ENCODE peak calls at places on chromosomes 4 and X, in four cellular contexts. Q is activated CD4-positive, alpha-beta T cell treated with anti-CD3 and anti-CD28 coated beads, Interleukin-2, amount 50 U/mL, for 48 hours; H is dorsolateral prefrontal cortex; C is chondrocyte. Y is an unnamed sample.

GRCh38 chr4:48813984-48814383 is 16.9 kb upstream of the OCIAD1 start:
- DNase-seq in Q (no peak), H (no peak), C (no peak), Y (no peak)

GRCh38 chrX:41922694-41923171 is 621 bp downstream of the CASK start:
- DNase-seq in Q (no peak), H (no peak), C (no peak), Y (peak; percentile 86)

GRCh38 chr4:148163011-148163410 is 279.2 kb downstream of the NR3C2 start:
- DNase-seq in Q (no peak), H (no peak), C (no peak), Y (no peak)

GRCh38 chr4:113153529-113154101 is 104.2 kb downstream of the ANK2 start:
- DNase-seq in Q (no peak), H (no peak), C (no peak), Y (no peak)

GRCh38 chrX:39242187-39242586 is 440.9 kb downstream of the MID1IP1 start:
- DNase-seq in Q (no peak), H (no peak), C (no peak), Y (no peak)

GRCh38 chr4:39802005-39802404 is 104.1 kb downstream of the UBE2K start:
- DNase-seq in Q (no peak), H (no peak), C (no peak), Y (no peak)

GRCh38 chr4:73067971-73068394 is 1.5 kb downstream of the COX18 start:
- DNase-seq in Q (no peak), H (no peak), C (no peak), Y (no peak)

GRCh38 chr4:107978716-107979451 is 10.8 kb upstream of the HADH start:
- DNase-seq in Q (no peak), H (peak; percentile 59), C (no peak), Y (no peak)

GRCh38 chr4:64899563-64899962 is 490.3 kb upstream of the TECRL start:
- DNase-seq in Q (no peak), H (no peak), C (no peak), Y (no peak)

GRCh38 chr4:103318327-103318726 is 120.2 kb upstream of the CENPE start:
- DNase-seq in Q (no peak), H (no peak), C (no peak), Y (no peak)

GRCh38 chrX:72569786-72570185 is 2.9 kb downstream of the HDAC8 start:
- DNase-seq in Q (no peak), H (no peak), C (no peak), Y (no peak)

GRCh38 chr4:825063-825968 is 613 bp downstream of the CPLX1 start:
- DNase-seq in Q (no peak), H (no peak), C (no peak), Y (peak; percentile 73)

GRCh38 chr4:59380841-59381366 is 1819.2 kb upstream of the ADGRL3 start:
- DNase-seq in Q (no peak), H (no peak), C (no peak), Y (no peak)

GRCh38 chr4:15682790-15683495 is 1.3 kb downstream of the FAM200B start:
- DNase-seq in Q (no peak), H (no peak), C (no peak), Y (no peak)

GRCh38 chr4:45679411-45679810 is 444.4 kb downstream of the GABRG1 start:
- DNase-seq in Q (no peak), H (no peak), C (no peak), Y (no peak)

GRCh38 chr4:42371306-42372063 is 25.8 kb upstream of the SHISA3 start:
- DNase-seq in Q (no peak), H (no peak), C (no peak), Y (no peak)

GRCh38 chr4:80322716-80323115 is 12.8 kb upstream of the CFAP299 start:
- DNase-seq in Q (no peak), H (no peak), C (no peak), Y (no peak)

GRCh38 chr4:54050214-54050904 is 14.0 kb downstream of the CHIC2 start:
- DNase-seq in Q (no peak), H (no peak), C (no peak), Y (no peak)

GRCh38 chr4:180669637-180670036 is 1573.6 kb upstream of the TENM3 start:
- DNase-seq in Q (no peak), H (no peak), C (no peak), Y (no peak)